ENCODE peak calls at places on chromosomes 6 and 20, in four cellular contexts. One of them, this sample, is unnamed.

GRCh38 chr6:144447487-144447886 is 162.4 kb downstream of the UTRN start:
- DNase-seq in skeletal muscle cell: no peak
- DNase-seq in spleen: no peak
- DNase-seq in stimulated activated CD4-positive, alpha-beta T cell treated with anti-CD3 and anti-CD28 coated beads, Interleukin-15, amount 100 ng/mL, for 1 hour: no peak
- DNase-seq in this sample: no peak

GRCh38 chr20:64182146-64182865 is 18.1 kb downstream of the MYT1 start:
- DNase-seq in stimulated activated CD4-positive, alpha-beta T cell treated with anti-CD3 and anti-CD28 coated beads, Interleukin-15, amount 100 ng/mL, for 1 hour: no peak
- DNase-seq in spleen: no peak
- DNase-seq in skeletal muscle cell: no peak
- DNase-seq in this sample: no peak

GRCh38 chr6:137043710-137044365 is 927 bp downstream of the IL20RA start:
- DNase-seq in skeletal muscle cell: no peak
- DNase-seq in stimulated activated CD4-positive, alpha-beta T cell treated with anti-CD3 and anti-CD28 coated beads, Interleukin-15, amount 100 ng/mL, for 1 hour: no peak
- DNase-seq in spleen: no peak
- DNase-seq in this sample: peak

GRCh38 chr20:3658708-3659491 is 4.3 kb downstream of the GFRA4 start:
- DNase-seq in stimulated activated CD4-positive, alpha-beta T cell treated with anti-CD3 and anti-CD28 coated beads, Interleukin-15, amount 100 ng/mL, for 1 hour: no peak
- DNase-seq in spleen: peak
- DNase-seq in skeletal muscle cell: no peak
- DNase-seq in this sample: no peak

GRCh38 chr6:157244175-157244574 is 79.1 kb downstream of the TMEM242 start:
- DNase-seq in spleen: peak
- DNase-seq in stimulated activated CD4-positive, alpha-beta T cell treated with anti-CD3 and anti-CD28 coated beads, Interleukin-15, amount 100 ng/mL, for 1 hour: no peak
- DNase-seq in skeletal muscle cell: peak
- DNase-seq in this sample: peak

GRCh38 chr6:43491750-43492661 is 14.6 kb downstream of the TJAP1 start:
- DNase-seq in stimulated activated CD4-positive, alpha-beta T cell treated with anti-CD3 and anti-CD28 coated beads, Interleukin-15, amount 100 ng/mL, for 1 hour: no peak
- DNase-seq in spleen: no peak
- DNase-seq in skeletal muscle cell: peak
- DNase-seq in this sample: no peak

GRCh38 chr6:158817298-158818007 is 1.7 kb downstream of the EZR start:
- DNase-seq in spleen: peak
- DNase-seq in skeletal muscle cell: no peak
- DNase-seq in stimulated activated CD4-positive, alpha-beta T cell treated with anti-CD3 and anti-CD28 coated beads, Interleukin-15, amount 100 ng/mL, for 1 hour: no peak
- DNase-seq in this sample: no peak

GRCh38 chr6:152571863-152572394 is 65.2 kb downstream of the SYNE1 start:
- DNase-seq in stimulated activated CD4-positive, alpha-beta T cell treated with anti-CD3 and anti-CD28 coated beads, Interleukin-15, amount 100 ng/mL, for 1 hour: no peak
- DNase-seq in spleen: no peak
- DNase-seq in skeletal muscle cell: no peak
- DNase-seq in this sample: no peak

GRCh38 chr6:107956586-107957164 is 1.3 kb downstream of the SEC63 start:
- DNase-seq in skeletal muscle cell: peak
- DNase-seq in stimulated activated CD4-positive, alpha-beta T cell treated with anti-CD3 and anti-CD28 coated beads, Interleukin-15, amount 100 ng/mL, for 1 hour: no peak
- DNase-seq in spleen: no peak
- DNase-seq in this sample: peak

GRCh38 chr20:64049060-64049886 is at the start of gene SOX18:
- DNase-seq in skeletal muscle cell: no peak
- DNase-seq in spleen: peak
- DNase-seq in stimulated activated CD4-positive, alpha-beta T cell treated with anti-CD3 and anti-CD28 coated beads, Interleukin-15, amount 100 ng/mL, for 1 hour: no peak
- DNase-seq in this sample: no peak

GRCh38 chr6:41634657-41635056 is 3.6 kb upstream of the MDFI start:
- DNase-seq in skeletal muscle cell: peak
- DNase-seq in stimulated activated CD4-positive, alpha-beta T cell treated with anti-CD3 and anti-CD28 coated beads, Interleukin-15, amount 100 ng/mL, for 1 hour: no peak
- DNase-seq in spleen: peak
- DNase-seq in this sample: no peak

GRCh38 chr6:131831392-131831791 is 23.6 kb downstream of the ENPP1 start:
- DNase-seq in stimulated activated CD4-positive, alpha-beta T cell treated with anti-CD3 and anti-CD28 coated beads, Interleukin-15, amount 100 ng/mL, for 1 hour: no peak
- DNase-seq in spleen: no peak
- DNase-seq in skeletal muscle cell: no peak
- DNase-seq in this sample: peak

This sample was measured in GM04504.